ENCODE peak calls at places on chromosomes 11 and 22, in six cellular contexts. One of them, this sample, is unnamed.

GRCh38 chr11:60485987-60486386 is 6.6 kb upstream of the MS4A12 start:
- DNase-seq in dorsolateral prefrontal cortex: no peak
- DNase-seq in NB4: peak; percentile 32
- DNase-seq in NCI-H1092: peak; percentile 12
- DNase-seq in PC-3: peak; percentile 85
- DNase-seq in COLO829: peak; percentile 18
- DNase-seq in this sample: peak; percentile 47

GRCh38 chr11:34825315-34825669 is 90.9 kb downstream of the APIP start:
- DNase-seq in NCI-H1092: no peak
- DNase-seq in dorsolateral prefrontal cortex: no peak
- DNase-seq in COLO829: no peak
- DNase-seq in NB4: no peak
- DNase-seq in PC-3: peak; percentile 81
- DNase-seq in this sample: no peak

GRCh38 chr11:93529707-93530467 is 13.3 kb downstream of the SMCO4 start:
- DNase-seq in dorsolateral prefrontal cortex: no peak
- DNase-seq in NB4: peak; percentile 40
- DNase-seq in COLO829: no peak
- DNase-seq in PC-3: no peak
- DNase-seq in NCI-H1092: no peak
- DNase-seq in this sample: peak; percentile 61

GRCh38 chr22:26797910-26798309 is 140.5 kb downstream of the MIAT start:
- DNase-seq in NCI-H1092: no peak
- DNase-seq in NB4: peak; percentile 15
- DNase-seq in dorsolateral prefrontal cortex: no peak
- DNase-seq in COLO829: no peak
- DNase-seq in PC-3: no peak
- DNase-seq in this sample: no peak

GRCh38 chr22:36010913-36011312 is 17.7 kb downstream of the RBFOX2 start:
- DNase-seq in NB4: no peak
- DNase-seq in COLO829: no peak
- DNase-seq in PC-3: peak; percentile 27
- DNase-seq in dorsolateral prefrontal cortex: no peak
- DNase-seq in NCI-H1092: no peak
- DNase-seq in this sample: no peak

GRCh38 chr11:60987577-60988277 is 16.2 kb downstream of the CD6 start:
- DNase-seq in NB4: no peak
- DNase-seq in PC-3: no peak
- DNase-seq in dorsolateral prefrontal cortex: no peak
- DNase-seq in NCI-H1092: no peak
- DNase-seq in COLO829: no peak
- DNase-seq in this sample: peak; percentile 79

GRCh38 chr11:128905345-128906184 is 14.4 kb downstream of the KCNJ5 start:
- DNase-seq in PC-3: peak; percentile 77
- DNase-seq in NCI-H1092: peak; percentile 71
- DNase-seq in COLO829: peak; percentile 45
- DNase-seq in NB4: peak; percentile 86
- DNase-seq in dorsolateral prefrontal cortex: no peak
- DNase-seq in this sample: peak; percentile 52

GRCh38 chr11:129722529-129722928 is 93.1 kb upstream of the TMEM45B start:
- DNase-seq in PC-3: no peak
- DNase-seq in COLO829: no peak
- DNase-seq in NB4: no peak
- DNase-seq in dorsolateral prefrontal cortex: no peak
- DNase-seq in NCI-H1092: no peak
- DNase-seq in this sample: no peak

GRCh38 chr22:38504731-38505594 is 1.1 kb downstream of the DDX17 start:
- DNase-seq in dorsolateral prefrontal cortex: no peak
- DNase-seq in PC-3: no peak
- DNase-seq in NB4: peak; percentile 72
- DNase-seq in COLO829: no peak
- DNase-seq in NCI-H1092: no peak
- DNase-seq in this sample: peak; percentile 81

GRCh38 chr22:25942989-25943411 is 201.0 kb downstream of the MYO18B start:
- DNase-seq in COLO829: no peak
- DNase-seq in PC-3: no peak
- DNase-seq in NCI-H1092: peak; percentile 96
- DNase-seq in dorsolateral prefrontal cortex: peak; percentile 45
- DNase-seq in NB4: no peak
- DNase-seq in this sample: no peak

GRCh38 chr22:45159652-45160462 is 3.9 kb upstream of the NUP50 start:
- DNase-seq in NCI-H1092: no peak
- DNase-seq in dorsolateral prefrontal cortex: no peak
- DNase-seq in PC-3: peak; percentile 23
- DNase-seq in NB4: peak; percentile 39
- DNase-seq in COLO829: peak; percentile 46
- DNase-seq in this sample: peak; percentile 35

GRCh38 chr11:72354356-72355115 is 79.8 kb downstream of the CLPB start:
- DNase-seq in dorsolateral prefrontal cortex: no peak
- DNase-seq in PC-3: peak; percentile 30
- DNase-seq in NCI-H1092: no peak
- DNase-seq in NB4: no peak
- DNase-seq in COLO829: no peak
- DNase-seq in this sample: no peak

GRCh38 chr22:23036684-23037428 is 33.5 kb upstream of the GNAZ start:
- DNase-seq in COLO829: peak; percentile 8
- DNase-seq in PC-3: peak; percentile 74
- DNase-seq in dorsolateral prefrontal cortex: no peak
- DNase-seq in NB4: peak; percentile 19
- DNase-seq in NCI-H1092: no peak
- DNase-seq in this sample: peak; percentile 15

GRCh38 chr11:31236052-31236652 is 133.4 kb downstream of the DCDC1 start:
- DNase-seq in NCI-H1092: no peak
- DNase-seq in NB4: peak; percentile 26
- DNase-seq in PC-3: peak; percentile 42
- DNase-seq in dorsolateral prefrontal cortex: no peak
- DNase-seq in COLO829: no peak
- DNase-seq in this sample: no peak

GRCh38 chr11:9143726-9144125 is 52.3 kb upstream of the SCUBE2 start:
- DNase-seq in COLO829: no peak
- DNase-seq in NB4: no peak
- DNase-seq in NCI-H1092: peak; percentile 71
- DNase-seq in PC-3: no peak
- DNase-seq in dorsolateral prefrontal cortex: no peak
- DNase-seq in this sample: no peak